ENCODE peak calls at places on chromosomes 4 and X, in eight cellular contexts. One of them, this sample, is unnamed.
A peak's percentile ranks its signal among the peaks of the same experiment; 100 is the strongest.

GRCh38 chr4:2243682-2244380 is 1.9 kb upstream of the HAUS3 start:
- DNase-seq in stimulated activated CD4-positive, alpha-beta T cell treated with anti-CD3 and anti-CD28 coated beads, Interleukin-4, amount 100 ng/mL, for 24 hours: no peak
- DNase-seq in naive thymus-derived CD8-positive, alpha-beta T cell: no peak
- DNase-seq in cardiac fibroblast: peak; percentile 68
- DNase-seq in lower leg skin: no peak
- DNase-seq in dorsolateral prefrontal cortex: peak; percentile 39
- DNase-seq in choroid plexus epithelial cell: peak; percentile 58
- DNase-seq in spleen: peak; percentile 81
- DNase-seq in this sample: no peak

GRCh38 chr4:122045533-122045932 is 93.7 kb upstream of the TRPC3 start:
- DNase-seq in stimulated activated CD4-positive, alpha-beta T cell treated with anti-CD3 and anti-CD28 coated beads, Interleukin-4, amount 100 ng/mL, for 24 hours: no peak
- DNase-seq in naive thymus-derived CD8-positive, alpha-beta T cell: no peak
- DNase-seq in cardiac fibroblast: peak; percentile 94
- DNase-seq in lower leg skin: no peak
- DNase-seq in dorsolateral prefrontal cortex: no peak
- DNase-seq in choroid plexus epithelial cell: peak; percentile 93
- DNase-seq in spleen: no peak
- DNase-seq in this sample: peak; percentile 98

GRCh38 chr4:153393397-153393796 is 48.9 kb downstream of the MND1 start:
- DNase-seq in stimulated activated CD4-positive, alpha-beta T cell treated with anti-CD3 and anti-CD28 coated beads, Interleukin-4, amount 100 ng/mL, for 24 hours: no peak
- DNase-seq in naive thymus-derived CD8-positive, alpha-beta T cell: no peak
- DNase-seq in cardiac fibroblast: peak; percentile 45
- DNase-seq in lower leg skin: no peak
- DNase-seq in dorsolateral prefrontal cortex: no peak
- DNase-seq in choroid plexus epithelial cell: peak; percentile 68
- DNase-seq in spleen: no peak
- DNase-seq in this sample: peak; percentile 63

GRCh38 chrX:3962511-3963350 is 249.3 kb upstream of the PRKX start:
- DNase-seq in stimulated activated CD4-positive, alpha-beta T cell treated with anti-CD3 and anti-CD28 coated beads, Interleukin-4, amount 100 ng/mL, for 24 hours: no peak
- DNase-seq in naive thymus-derived CD8-positive, alpha-beta T cell: no peak
- DNase-seq in cardiac fibroblast: peak; percentile 28
- DNase-seq in lower leg skin: no peak
- DNase-seq in dorsolateral prefrontal cortex: no peak
- DNase-seq in choroid plexus epithelial cell: peak; percentile 30
- DNase-seq in spleen: no peak
- DNase-seq in this sample: no peak

GRCh38 chr4:102404551-102404969 is 59.3 kb upstream of the SLC39A8 start:
- DNase-seq in stimulated activated CD4-positive, alpha-beta T cell treated with anti-CD3 and anti-CD28 coated beads, Interleukin-4, amount 100 ng/mL, for 24 hours: no peak
- DNase-seq in naive thymus-derived CD8-positive, alpha-beta T cell: no peak
- DNase-seq in cardiac fibroblast: peak; percentile 40
- DNase-seq in lower leg skin: no peak
- DNase-seq in dorsolateral prefrontal cortex: no peak
- DNase-seq in choroid plexus epithelial cell: peak; percentile 13
- DNase-seq in spleen: no peak
- DNase-seq in this sample: no peak

GRCh38 chrX:122866527-122866926 is 317.6 kb upstream of the GRIA3 start:
- DNase-seq in stimulated activated CD4-positive, alpha-beta T cell treated with anti-CD3 and anti-CD28 coated beads, Interleukin-4, amount 100 ng/mL, for 24 hours: no peak
- DNase-seq in naive thymus-derived CD8-positive, alpha-beta T cell: no peak
- DNase-seq in cardiac fibroblast: peak; percentile 93
- DNase-seq in lower leg skin: no peak
- DNase-seq in dorsolateral prefrontal cortex: no peak
- DNase-seq in choroid plexus epithelial cell: peak; percentile 83
- DNase-seq in spleen: no peak
- DNase-seq in this sample: no peak

GRCh38 chr4:79852305-79852730 is 220.7 kb downstream of the ANTXR2 start:
- DNase-seq in stimulated activated CD4-positive, alpha-beta T cell treated with anti-CD3 and anti-CD28 coated beads, Interleukin-4, amount 100 ng/mL, for 24 hours: no peak
- DNase-seq in naive thymus-derived CD8-positive, alpha-beta T cell: no peak
- DNase-seq in cardiac fibroblast: peak; percentile 60
- DNase-seq in lower leg skin: no peak
- DNase-seq in dorsolateral prefrontal cortex: no peak
- DNase-seq in choroid plexus epithelial cell: peak; percentile 80
- DNase-seq in spleen: no peak
- DNase-seq in this sample: no peak

GRCh38 chr4:174579421-174579820 is 57.1 kb upstream of the HPGD start:
- DNase-seq in stimulated activated CD4-positive, alpha-beta T cell treated with anti-CD3 and anti-CD28 coated beads, Interleukin-4, amount 100 ng/mL, for 24 hours: no peak
- DNase-seq in naive thymus-derived CD8-positive, alpha-beta T cell: no peak
- DNase-seq in cardiac fibroblast: no peak
- DNase-seq in lower leg skin: no peak
- DNase-seq in dorsolateral prefrontal cortex: no peak
- DNase-seq in choroid plexus epithelial cell: peak; percentile 78
- DNase-seq in spleen: no peak
- DNase-seq in this sample: no peak

GRCh38 chr4:8920289-8920965 is 48.8 kb upstream of the HMX1 start:
- DNase-seq in stimulated activated CD4-positive, alpha-beta T cell treated with anti-CD3 and anti-CD28 coated beads, Interleukin-4, amount 100 ng/mL, for 24 hours: no peak
- DNase-seq in naive thymus-derived CD8-positive, alpha-beta T cell: no peak
- DNase-seq in cardiac fibroblast: no peak
- DNase-seq in lower leg skin: peak; percentile 7
- DNase-seq in dorsolateral prefrontal cortex: no peak
- DNase-seq in choroid plexus epithelial cell: no peak
- DNase-seq in spleen: peak; percentile 60
- DNase-seq in this sample: no peak

GRCh38 chr4:104457308-104457981 is 37.2 kb downstream of the CXXC4 start:
- DNase-seq in stimulated activated CD4-positive, alpha-beta T cell treated with anti-CD3 and anti-CD28 coated beads, Interleukin-4, amount 100 ng/mL, for 24 hours: no peak
- DNase-seq in naive thymus-derived CD8-positive, alpha-beta T cell: no peak
- DNase-seq in cardiac fibroblast: no peak
- DNase-seq in lower leg skin: no peak
- DNase-seq in dorsolateral prefrontal cortex: no peak
- DNase-seq in choroid plexus epithelial cell: no peak
- DNase-seq in spleen: no peak
- DNase-seq in this sample: no peak

GRCh38 chr4:184313710-184314659 is 96.3 kb upstream of the ENPP6 start:
- DNase-seq in stimulated activated CD4-positive, alpha-beta T cell treated with anti-CD3 and anti-CD28 coated beads, Interleukin-4, amount 100 ng/mL, for 24 hours: no peak
- DNase-seq in naive thymus-derived CD8-positive, alpha-beta T cell: no peak
- DNase-seq in cardiac fibroblast: no peak
- DNase-seq in lower leg skin: no peak
- DNase-seq in dorsolateral prefrontal cortex: no peak
- DNase-seq in choroid plexus epithelial cell: no peak
- DNase-seq in spleen: peak; percentile 79
- DNase-seq in this sample: no peak

GRCh38 chr4:1239141-1239948 is 9.6 kb downstream of the CTBP1 start:
- DNase-seq in stimulated activated CD4-positive, alpha-beta T cell treated with anti-CD3 and anti-CD28 coated beads, Interleukin-4, amount 100 ng/mL, for 24 hours: no peak
- DNase-seq in naive thymus-derived CD8-positive, alpha-beta T cell: no peak
- DNase-seq in cardiac fibroblast: no peak
- DNase-seq in lower leg skin: no peak
- DNase-seq in dorsolateral prefrontal cortex: no peak
- DNase-seq in choroid plexus epithelial cell: no peak
- DNase-seq in spleen: peak; percentile 59
- DNase-seq in this sample: no peak

GRCh38 chrX:5876984-5877655 is 351.5 kb downstream of the NLGN4X start:
- DNase-seq in stimulated activated CD4-positive, alpha-beta T cell treated with anti-CD3 and anti-CD28 coated beads, Interleukin-4, amount 100 ng/mL, for 24 hours: no peak
- DNase-seq in naive thymus-derived CD8-positive, alpha-beta T cell: no peak
- DNase-seq in cardiac fibroblast: peak; percentile 0
- DNase-seq in lower leg skin: no peak
- DNase-seq in dorsolateral prefrontal cortex: no peak
- DNase-seq in choroid plexus epithelial cell: no peak
- DNase-seq in spleen: no peak
- DNase-seq in this sample: no peak

GRCh38 chr4:168864831-168865541 is 145.1 kb downstream of the CBR4 start:
- DNase-seq in stimulated activated CD4-positive, alpha-beta T cell treated with anti-CD3 and anti-CD28 coated beads, Interleukin-4, amount 100 ng/mL, for 24 hours: no peak
- DNase-seq in naive thymus-derived CD8-positive, alpha-beta T cell: no peak
- DNase-seq in cardiac fibroblast: peak; percentile 55
- DNase-seq in lower leg skin: no peak
- DNase-seq in dorsolateral prefrontal cortex: no peak
- DNase-seq in choroid plexus epithelial cell: peak; percentile 79
- DNase-seq in spleen: no peak
- DNase-seq in this sample: no peak

GRCh38 chrX:55841962-55842752 is 124.6 kb downstream of the RRAGB start:
- DNase-seq in stimulated activated CD4-positive, alpha-beta T cell treated with anti-CD3 and anti-CD28 coated beads, Interleukin-4, amount 100 ng/mL, for 24 hours: no peak
- DNase-seq in naive thymus-derived CD8-positive, alpha-beta T cell: no peak
- DNase-seq in cardiac fibroblast: no peak
- DNase-seq in lower leg skin: no peak
- DNase-seq in dorsolateral prefrontal cortex: no peak
- DNase-seq in choroid plexus epithelial cell: no peak
- DNase-seq in spleen: no peak
- DNase-seq in this sample: no peak

GRCh38 chr4:75723117-75723801 is 1.1 kb upstream of the USO1 start:
- DNase-seq in stimulated activated CD4-positive, alpha-beta T cell treated with anti-CD3 and anti-CD28 coated beads, Interleukin-4, amount 100 ng/mL, for 24 hours: peak; percentile 7
- DNase-seq in naive thymus-derived CD8-positive, alpha-beta T cell: no peak
- DNase-seq in cardiac fibroblast: peak; percentile 71
- DNase-seq in lower leg skin: no peak
- DNase-seq in dorsolateral prefrontal cortex: no peak
- DNase-seq in choroid plexus epithelial cell: peak; percentile 56
- DNase-seq in spleen: no peak
- DNase-seq in this sample: peak; percentile 22

GRCh38 chr4:9979101-9979815 is 42.0 kb downstream of the SLC2A9 start:
- DNase-seq in stimulated activated CD4-positive, alpha-beta T cell treated with anti-CD3 and anti-CD28 coated beads, Interleukin-4, amount 100 ng/mL, for 24 hours: no peak
- DNase-seq in naive thymus-derived CD8-positive, alpha-beta T cell: no peak
- DNase-seq in cardiac fibroblast: no peak
- DNase-seq in lower leg skin: no peak
- DNase-seq in dorsolateral prefrontal cortex: no peak
- DNase-seq in choroid plexus epithelial cell: peak; percentile 76
- DNase-seq in spleen: no peak
- DNase-seq in this sample: no peak

GRCh38 chrX:108224218-108224617 is 132.6 kb downstream of the ATG4A start:
- DNase-seq in stimulated activated CD4-positive, alpha-beta T cell treated with anti-CD3 and anti-CD28 coated beads, Interleukin-4, amount 100 ng/mL, for 24 hours: no peak
- DNase-seq in naive thymus-derived CD8-positive, alpha-beta T cell: no peak
- DNase-seq in cardiac fibroblast: no peak
- DNase-seq in lower leg skin: no peak
- DNase-seq in dorsolateral prefrontal cortex: no peak
- DNase-seq in choroid plexus epithelial cell: no peak
- DNase-seq in spleen: no peak
- DNase-seq in this sample: no peak

GRCh38 chr4:66376396-66376795 is 706.1 kb upstream of the EPHA5 start:
- DNase-seq in stimulated activated CD4-positive, alpha-beta T cell treated with anti-CD3 and anti-CD28 coated beads, Interleukin-4, amount 100 ng/mL, for 24 hours: no peak
- DNase-seq in naive thymus-derived CD8-positive, alpha-beta T cell: no peak
- DNase-seq in cardiac fibroblast: peak; percentile 28
- DNase-seq in lower leg skin: no peak
- DNase-seq in dorsolateral prefrontal cortex: no peak
- DNase-seq in choroid plexus epithelial cell: peak; percentile 2
- DNase-seq in spleen: no peak
- DNase-seq in this sample: no peak

GRCh38 chr4:84994280-84994679 is 27.8 kb upstream of the WDFY3 start:
- DNase-seq in stimulated activated CD4-positive, alpha-beta T cell treated with anti-CD3 and anti-CD28 coated beads, Interleukin-4, amount 100 ng/mL, for 24 hours: no peak
- DNase-seq in naive thymus-derived CD8-positive, alpha-beta T cell: no peak
- DNase-seq in cardiac fibroblast: peak; percentile 8
- DNase-seq in lower leg skin: no peak
- DNase-seq in dorsolateral prefrontal cortex: no peak
- DNase-seq in choroid plexus epithelial cell: no peak
- DNase-seq in spleen: no peak
- DNase-seq in this sample: no peak